ENCODE peak calls at places on chromosome 17, in four cellular contexts. G is AG04450; O is stimulated activated CD8-positive, alpha-beta memory T cell treated with anti-CD3 and anti-CD28 coated beads, Interleukin-2, amount 100 ng/mL, for 1 hour; Q is stimulated activated naive CD8-positive, alpha-beta T cell treated with anti-CD3 and anti-CD28 coated beads, Interleukin-15, Interleukin-2, amounts not matched to agents 100 U/mL and 50 U/mL, for 24 hours. E is an unnamed sample.

GRCh38 chr17:82236142-82236971 is 7.5 kb downstream of the SLC16A3 start:
- DNase-seq in Q (peak), O (no peak), G (no peak), E (peak)

GRCh38 chr17:8499614-8500013 is 63.9 kb downstream of the NDEL1 start:
- DNase-seq in Q (no peak), O (no peak), G (no peak), E (no peak)

GRCh38 chr17:28908640-28909098 is 5.8 kb upstream of the DHRS13 start:
- DNase-seq in G (peak), Q (no peak), O (no peak), E (peak)

GRCh38 chr17:58308173-58308984 is 20.2 kb downstream of the TSPOAP1 start:
- DNase-seq in G (no peak), O (no peak), Q (no peak), E (no peak)

GRCh38 chr17:60665602-60666001 is 12.0 kb upstream of the BCAS3 start:
- DNase-seq in G (no peak), Q (no peak), O (no peak), E (no peak)

GRCh38 chr17:81487487-81488275 is 24.9 kb downstream of the ACTG1 start:
- DNase-seq in O (no peak), G (no peak), Q (peak), E (peak)

GRCh38 chr17:74840989-74841666 is 18.6 kb downstream of the GRIN2C start:
- DNase-seq in G (no peak), Q (no peak), O (no peak), E (peak)

GRCh38 chr17:80901319-80901718 is 90.3 kb upstream of the CHMP6 start:
- DNase-seq in G (no peak), O (no peak), Q (no peak), E (no peak)

GRCh38 chr17:7307686-7308624 is 527 bp downstream of the EIF5A start:
- DNase-seq in G (no peak), Q (peak), O (no peak), E (peak)

GRCh38 chr17:56297142-56297541 is 143.9 kb downstream of the ANKFN1 start:
- DNase-seq in Q (peak), G (peak), O (no peak), E (no peak)

GRCh38 chr17:30376621-30377452 is 1.9 kb upstream of the CPD start:
- DNase-seq in Q (peak), G (peak), O (no peak), E (peak)